ENCODE peak calls at places on chromosomes 12 and 14, in nine cellular contexts. One of them, this sample, is unnamed. For H3K36me3, the result is how much of the 10 kb centered on the place peaks cover.

GRCh38 chr14:59981564-59981963 is 61.6 kb downstream of the LRRC9 start:
- DNase-seq in psoas muscle: no peak
- DNase-seq in iPS DF 6.9: no peak
- DNase-seq in body of pancreas: no peak
- DNase-seq in CD8-positive, alpha-beta memory T cell: no peak
- DNase-seq in prostate gland: no peak
- DNase-seq in H7: no peak
- DNase-seq in small intestine: no peak
- DNase-seq in HCT116: no peak
- DNase-seq in this sample: no peak

GRCh38 chr14:54743382-54743781 is 159.2 kb downstream of the GCH1 start:
- DNase-seq in psoas muscle: no peak
- DNase-seq in iPS DF 6.9: no peak
- DNase-seq in body of pancreas: no peak
- DNase-seq in CD8-positive, alpha-beta memory T cell: no peak
- DNase-seq in prostate gland: no peak
- DNase-seq in H7: no peak
- DNase-seq in small intestine: no peak
- DNase-seq in HCT116: no peak
- DNase-seq in this sample: no peak

GRCh38 chr12:107929436-107929835 is 154.9 kb downstream of the ASCL4 start:
- DNase-seq in psoas muscle: no peak
- DNase-seq in iPS DF 6.9: peak
- DNase-seq in body of pancreas: no peak
- DNase-seq in CD8-positive, alpha-beta memory T cell: no peak
- DNase-seq in prostate gland: no peak
- DNase-seq in H7: peak
- DNase-seq in small intestine: peak
- DNase-seq in HCT116: peak
- DNase-seq in this sample: peak

GRCh38 chr14:89340782-89341181 is 76.3 kb downstream of the FOXN3 start:
- DNase-seq in psoas muscle: no peak
- DNase-seq in iPS DF 6.9: no peak
- DNase-seq in body of pancreas: no peak
- DNase-seq in CD8-positive, alpha-beta memory T cell: no peak
- DNase-seq in prostate gland: no peak
- DNase-seq in H7: no peak
- DNase-seq in small intestine: no peak
- DNase-seq in HCT116: no peak
- DNase-seq in this sample: no peak

GRCh38 chr12:49762468-49762847 is 21.1 kb downstream of the TMBIM6 start:
- DNase-seq in psoas muscle: no peak
- DNase-seq in iPS DF 6.9: no peak
- DNase-seq in body of pancreas: no peak
- DNase-seq in CD8-positive, alpha-beta memory T cell: no peak
- DNase-seq in prostate gland: no peak
- DNase-seq in H7: no peak
- DNase-seq in small intestine: no peak
- DNase-seq in HCT116: no peak
- DNase-seq in this sample: no peak

GRCh38 chr14:79971330-79971729 is 240.0 kb downstream of the DIO2 start:
- DNase-seq in psoas muscle: no peak
- DNase-seq in iPS DF 6.9: no peak
- DNase-seq in body of pancreas: no peak
- DNase-seq in CD8-positive, alpha-beta memory T cell: no peak
- DNase-seq in prostate gland: peak
- DNase-seq in H7: no peak
- DNase-seq in small intestine: no peak
- DNase-seq in HCT116: no peak
- DNase-seq in this sample: no peak

GRCh38 chr14:101623077-101623372 is 61.7 kb downstream of the DIO3 start:
- DNase-seq in psoas muscle: no peak
- DNase-seq in iPS DF 6.9: no peak
- DNase-seq in body of pancreas: no peak
- DNase-seq in CD8-positive, alpha-beta memory T cell: no peak
- DNase-seq in prostate gland: no peak
- DNase-seq in H7: no peak
- DNase-seq in small intestine: no peak
- DNase-seq in HCT116: no peak
- DNase-seq in this sample: no peak

GRCh38 chr14:35133542-35134328 is 11.4 kb downstream of the PRORP start:
- DNase-seq in psoas muscle: no peak
- DNase-seq in iPS DF 6.9: no peak
- DNase-seq in body of pancreas: no peak
- DNase-seq in CD8-positive, alpha-beta memory T cell: no peak
- DNase-seq in prostate gland: no peak
- DNase-seq in H7: no peak
- DNase-seq in small intestine: no peak
- DNase-seq in HCT116: no peak
- DNase-seq in this sample: no peak

GRCh38 chr14:21987937-21988336 is 314.3 kb upstream of the OR4E1 start:
- DNase-seq in psoas muscle: no peak
- DNase-seq in iPS DF 6.9: no peak
- DNase-seq in body of pancreas: no peak
- DNase-seq in CD8-positive, alpha-beta memory T cell: no peak
- DNase-seq in prostate gland: no peak
- DNase-seq in H7: peak
- DNase-seq in small intestine: no peak
- DNase-seq in HCT116: peak
- DNase-seq in this sample: no peak

GRCh38 chr12:97940629-97941028 is 478.0 kb downstream of the RMST start:
- DNase-seq in psoas muscle: no peak
- DNase-seq in iPS DF 6.9: no peak
- DNase-seq in body of pancreas: no peak
- DNase-seq in CD8-positive, alpha-beta memory T cell: no peak
- DNase-seq in prostate gland: no peak
- DNase-seq in H7: no peak
- DNase-seq in small intestine: no peak
- DNase-seq in HCT116: no peak
- DNase-seq in this sample: no peak

GRCh38 chr12:76236640-76237039 is 111.6 kb downstream of the BBS10 start:
- DNase-seq in psoas muscle: no peak
- DNase-seq in iPS DF 6.9: no peak
- DNase-seq in body of pancreas: no peak
- DNase-seq in CD8-positive, alpha-beta memory T cell: no peak
- DNase-seq in prostate gland: no peak
- DNase-seq in H7: no peak
- DNase-seq in small intestine: no peak
- DNase-seq in HCT116: peak
- DNase-seq in this sample: no peak

GRCh38 chr12:53198470-53199110 is 8.5 kb downstream of the ITGB7 start:
- DNase-seq in psoas muscle: no peak
- DNase-seq in iPS DF 6.9: no peak
- DNase-seq in body of pancreas: no peak
- DNase-seq in CD8-positive, alpha-beta memory T cell: no peak
- DNase-seq in prostate gland: no peak
- DNase-seq in H7: no peak
- DNase-seq in small intestine: no peak
- DNase-seq in HCT116: no peak
- DNase-seq in this sample: no peak

GRCh38 chr12:109878749-109879148 is 1.6 kb downstream of the GLTP start:
- DNase-seq in psoas muscle: no peak
- DNase-seq in iPS DF 6.9: no peak
- DNase-seq in body of pancreas: no peak
- DNase-seq in CD8-positive, alpha-beta memory T cell: no peak
- DNase-seq in prostate gland: no peak
- DNase-seq in H7: no peak
- DNase-seq in small intestine: no peak
- DNase-seq in HCT116: no peak
- DNase-seq in this sample: no peak

GRCh38 chr12:62799126-62799736 is 135.7 kb downstream of the PPM1H start:
- DNase-seq in psoas muscle: no peak
- DNase-seq in iPS DF 6.9: peak
- DNase-seq in body of pancreas: peak
- DNase-seq in CD8-positive, alpha-beta memory T cell: peak
- DNase-seq in prostate gland: peak
- DNase-seq in H7: peak
- DNase-seq in small intestine: peak
- DNase-seq in HCT116: peak
- DNase-seq in this sample: peak

GRCh38 chr12:80192087-80192486 is 92.8 kb downstream of the OTOGL start:
- DNase-seq in psoas muscle: no peak
- DNase-seq in iPS DF 6.9: no peak
- DNase-seq in body of pancreas: no peak
- DNase-seq in CD8-positive, alpha-beta memory T cell: no peak
- DNase-seq in prostate gland: no peak
- DNase-seq in H7: peak
- DNase-seq in small intestine: no peak
- DNase-seq in HCT116: no peak
- DNase-seq in this sample: no peak

GRCh38 chr12:50662121-50662480 is 101.8 kb upstream of the ATF1 start:
- DNase-seq in psoas muscle: no peak
- DNase-seq in iPS DF 6.9: no peak
- DNase-seq in body of pancreas: no peak
- DNase-seq in CD8-positive, alpha-beta memory T cell: no peak
- DNase-seq in prostate gland: no peak
- DNase-seq in H7: no peak
- DNase-seq in small intestine: no peak
- DNase-seq in HCT116: no peak
- DNase-seq in this sample: no peak

GRCh38 chr14:79201545-79202247 is 1009.6 kb downstream of the DIO2 start:
- DNase-seq in psoas muscle: no peak
- DNase-seq in iPS DF 6.9: no peak
- DNase-seq in body of pancreas: no peak
- DNase-seq in CD8-positive, alpha-beta memory T cell: no peak
- DNase-seq in prostate gland: no peak
- DNase-seq in H7: no peak
- DNase-seq in small intestine: peak
- DNase-seq in HCT116: no peak
- DNase-seq in this sample: no peak

GRCh38 chr12:101707131-101707782 is 9.8 kb downstream of the CHPT1 start:
- DNase-seq in psoas muscle: no peak
- DNase-seq in iPS DF 6.9: no peak
- DNase-seq in body of pancreas: no peak
- DNase-seq in CD8-positive, alpha-beta memory T cell: no peak
- DNase-seq in prostate gland: no peak
- DNase-seq in H7: no peak
- DNase-seq in small intestine: no peak
- DNase-seq in HCT116: no peak
- DNase-seq in this sample: no peak

GRCh38 chr12:94525951-94526350 is 66.3 kb upstream of the CEP83 start:
- DNase-seq in psoas muscle: no peak
- DNase-seq in iPS DF 6.9: no peak
- DNase-seq in body of pancreas: no peak
- DNase-seq in CD8-positive, alpha-beta memory T cell: no peak
- DNase-seq in prostate gland: no peak
- DNase-seq in H7: no peak
- DNase-seq in small intestine: no peak
- DNase-seq in HCT116: no peak
- DNase-seq in this sample: no peak

GRCh38 chr14:91175296-91175695 is 61.4 kb downstream of the DGLUCY start:
- DNase-seq in psoas muscle: no peak
- DNase-seq in iPS DF 6.9: no peak
- DNase-seq in body of pancreas: no peak
- DNase-seq in CD8-positive, alpha-beta memory T cell: no peak
- DNase-seq in prostate gland: no peak
- DNase-seq in H7: no peak
- DNase-seq in small intestine: no peak
- DNase-seq in HCT116: no peak
- DNase-seq in this sample: no peak

GRCh38 chr14:96139169-96139568 is 65.5 kb upstream of the BDKRB2 start:
- DNase-seq in psoas muscle: no peak
- DNase-seq in iPS DF 6.9: no peak
- DNase-seq in body of pancreas: no peak
- DNase-seq in CD8-positive, alpha-beta memory T cell: no peak
- DNase-seq in prostate gland: no peak
- DNase-seq in H7: no peak
- DNase-seq in small intestine: no peak
- DNase-seq in HCT116: no peak
- DNase-seq in this sample: no peak

GRCh38 chr14:44405350-44405619 is 101.8 kb downstream of the FSCB start:
- DNase-seq in psoas muscle: no peak
- DNase-seq in iPS DF 6.9: no peak
- DNase-seq in body of pancreas: no peak
- DNase-seq in CD8-positive, alpha-beta memory T cell: no peak
- DNase-seq in prostate gland: no peak
- DNase-seq in H7: no peak
- DNase-seq in small intestine: no peak
- DNase-seq in HCT116: no peak
- DNase-seq in this sample: no peak

GRCh38 chr14:77786148-77786547 is 13.8 kb upstream of the ADCK1 start:
- DNase-seq in psoas muscle: no peak
- DNase-seq in iPS DF 6.9: no peak
- DNase-seq in body of pancreas: no peak
- DNase-seq in CD8-positive, alpha-beta memory T cell: no peak
- DNase-seq in prostate gland: no peak
- DNase-seq in H7: peak
- DNase-seq in small intestine: no peak
- DNase-seq in HCT116: no peak
- DNase-seq in this sample: peak

GRCh38 chr14:93954900-93955891 is 21.2 kb downstream of the ASB2 start:
- DNase-seq in psoas muscle: peak
- DNase-seq in iPS DF 6.9: no peak
- DNase-seq in body of pancreas: no peak
- DNase-seq in CD8-positive, alpha-beta memory T cell: peak
- DNase-seq in prostate gland: no peak
- DNase-seq in H7: no peak
- DNase-seq in small intestine: peak
- DNase-seq in HCT116: no peak
- DNase-seq in this sample: no peak
- H3K4me3 ChIP-seq in psoas muscle: no peak
- H3K4me3 ChIP-seq in iPS DF 6.9: no peak
- H3K4me3 ChIP-seq in body of pancreas: no peak
- H3K4me3 ChIP-seq in CD8-positive, alpha-beta memory T cell: peak
- H3K4me3 ChIP-seq in prostate gland: no peak
- H3K4me3 ChIP-seq in H7: no peak
- H3K4me3 ChIP-seq in small intestine: no peak
- H3K4me3 ChIP-seq in HCT116: no peak
- H3K4me3 ChIP-seq in this sample: no peak

GRCh38 chr12:93407963-93408283 is 30.2 kb downstream of the NUDT4 start:
- DNase-seq in psoas muscle: no peak
- DNase-seq in iPS DF 6.9: no peak
- DNase-seq in body of pancreas: no peak
- DNase-seq in CD8-positive, alpha-beta memory T cell: no peak
- DNase-seq in prostate gland: no peak
- DNase-seq in H7: no peak
- DNase-seq in small intestine: no peak
- DNase-seq in HCT116: no peak
- DNase-seq in this sample: no peak
- H3K36me3 ChIP-seq in psoas muscle: under half
- H3K36me3 ChIP-seq in iPS DF 6.9: under half
- H3K36me3 ChIP-seq in body of pancreas: under half
- H3K36me3 ChIP-seq in CD8-positive, alpha-beta memory T cell: under half
- H3K36me3 ChIP-seq in prostate gland: under half
- H3K36me3 ChIP-seq in H7: under half
- H3K36me3 ChIP-seq in small intestine: under half
- H3K36me3 ChIP-seq in HCT116: under half
- H3K36me3 ChIP-seq in this sample: under half

GRCh38 chr14:98184467-98184866 is 1087.5 kb downstream of the BCL11B start:
- DNase-seq in psoas muscle: no peak
- DNase-seq in iPS DF 6.9: no peak
- DNase-seq in body of pancreas: no peak
- DNase-seq in CD8-positive, alpha-beta memory T cell: no peak
- DNase-seq in prostate gland: no peak
- DNase-seq in H7: no peak
- DNase-seq in small intestine: no peak
- DNase-seq in HCT116: no peak
- DNase-seq in this sample: no peak
- H3K4me3 ChIP-seq in psoas muscle: no peak
- H3K4me3 ChIP-seq in iPS DF 6.9: no peak
- H3K4me3 ChIP-seq in body of pancreas: no peak
- H3K4me3 ChIP-seq in CD8-positive, alpha-beta memory T cell: peak
- H3K4me3 ChIP-seq in prostate gland: no peak
- H3K4me3 ChIP-seq in H7: no peak
- H3K4me3 ChIP-seq in small intestine: no peak
- H3K4me3 ChIP-seq in HCT116: no peak
- H3K4me3 ChIP-seq in this sample: no peak

GRCh38 chr12:30425445-30425844 is 270.2 kb downstream of the IPO8 start:
- DNase-seq in psoas muscle: no peak
- DNase-seq in iPS DF 6.9: no peak
- DNase-seq in body of pancreas: no peak
- DNase-seq in CD8-positive, alpha-beta memory T cell: no peak
- DNase-seq in prostate gland: no peak
- DNase-seq in H7: no peak
- DNase-seq in small intestine: no peak
- DNase-seq in HCT116: no peak
- DNase-seq in this sample: no peak
- H3K36me3 ChIP-seq in psoas muscle: under half
- H3K36me3 ChIP-seq in iPS DF 6.9: under half
- H3K36me3 ChIP-seq in body of pancreas: under half
- H3K36me3 ChIP-seq in CD8-positive, alpha-beta memory T cell: under half
- H3K36me3 ChIP-seq in prostate gland: under half
- H3K36me3 ChIP-seq in H7: under half
- H3K36me3 ChIP-seq in small intestine: under half
- H3K36me3 ChIP-seq in HCT116: under half
- H3K36me3 ChIP-seq in this sample: under half